ENCODE peak calls at places on chromosomes 12 and 14, in six cellular contexts. One of them, this sample, is unnamed.
A peak's percentile ranks its signal among the peaks of the same experiment; 100 is the strongest.

GRCh38 chr12:101783838-101784237 is 44.6 kb upstream of the SYCP3 start:
- DNase-seq in HL-60: no peak
- DNase-seq in GM20000: no peak
- DNase-seq in fibroblast of the aortic adventitia: no peak
- DNase-seq in choroid plexus epithelial cell: no peak
- DNase-seq in MM.1S: no peak
- DNase-seq in this sample: no peak

GRCh38 chr12:95548056-95548538 is 3.2 kb downstream of the USP44 start:
- DNase-seq in HL-60: no peak
- DNase-seq in GM20000: peak; percentile 43
- DNase-seq in fibroblast of the aortic adventitia: no peak
- DNase-seq in choroid plexus epithelial cell: no peak
- DNase-seq in MM.1S: no peak
- DNase-seq in this sample: peak; percentile 76

GRCh38 chr14:79057333-79057732 is 887.2 kb downstream of the NRXN3 start:
- DNase-seq in HL-60: no peak
- DNase-seq in GM20000: no peak
- DNase-seq in fibroblast of the aortic adventitia: no peak
- DNase-seq in choroid plexus epithelial cell: peak; percentile 20
- DNase-seq in MM.1S: no peak
- DNase-seq in this sample: no peak

GRCh38 chr12:52050116-52050770 is 999 bp upstream of the NR4A1 start:
- DNase-seq in HL-60: no peak
- DNase-seq in GM20000: no peak
- DNase-seq in fibroblast of the aortic adventitia: peak; percentile 73
- DNase-seq in choroid plexus epithelial cell: no peak
- DNase-seq in MM.1S: peak; percentile 2
- DNase-seq in this sample: peak; percentile 91

GRCh38 chr12:122085571-122085970 is 7.0 kb downstream of the MLXIP start:
- DNase-seq in HL-60: no peak
- DNase-seq in GM20000: no peak
- DNase-seq in fibroblast of the aortic adventitia: no peak
- DNase-seq in choroid plexus epithelial cell: no peak
- DNase-seq in MM.1S: no peak
- DNase-seq in this sample: no peak

GRCh38 chr12:45605624-45606023 is 123.9 kb upstream of the ARID2 start:
- DNase-seq in HL-60: no peak
- DNase-seq in GM20000: no peak
- DNase-seq in fibroblast of the aortic adventitia: no peak
- DNase-seq in choroid plexus epithelial cell: no peak
- DNase-seq in MM.1S: no peak
- DNase-seq in this sample: no peak

GRCh38 chr12:89349814-89350213 is 2.5 kb downstream of the DUSP6 start:
- DNase-seq in HL-60: peak; percentile 83
- DNase-seq in GM20000: no peak
- DNase-seq in fibroblast of the aortic adventitia: peak; percentile 73
- DNase-seq in choroid plexus epithelial cell: peak; percentile 80
- DNase-seq in MM.1S: peak; percentile 27
- DNase-seq in this sample: no peak

GRCh38 chr14:35420036-35420811 is 15.7 kb upstream of the NFKBIA start:
- DNase-seq in HL-60: no peak
- DNase-seq in GM20000: no peak
- DNase-seq in fibroblast of the aortic adventitia: peak; percentile 86
- DNase-seq in choroid plexus epithelial cell: peak; percentile 50
- DNase-seq in MM.1S: no peak
- DNase-seq in this sample: no peak

GRCh38 chr14:74414380-74414779 is 11.6 kb downstream of the SYNDIG1L start:
- DNase-seq in HL-60: no peak
- DNase-seq in GM20000: no peak
- DNase-seq in fibroblast of the aortic adventitia: no peak
- DNase-seq in choroid plexus epithelial cell: peak; percentile 22
- DNase-seq in MM.1S: no peak
- DNase-seq in this sample: no peak

GRCh38 chr12:42892702-42893101 is 303.2 kb upstream of the PRICKLE1 start:
- DNase-seq in HL-60: no peak
- DNase-seq in GM20000: no peak
- DNase-seq in fibroblast of the aortic adventitia: no peak
- DNase-seq in choroid plexus epithelial cell: no peak
- DNase-seq in MM.1S: no peak
- DNase-seq in this sample: no peak

GRCh38 chr12:108572166-108572790 is 9.9 kb downstream of the ISCU start:
- DNase-seq in HL-60: no peak
- DNase-seq in GM20000: no peak
- DNase-seq in fibroblast of the aortic adventitia: no peak
- DNase-seq in choroid plexus epithelial cell: no peak
- DNase-seq in MM.1S: peak; percentile 34
- DNase-seq in this sample: no peak

GRCh38 chr12:28650906-28651305 is 460.6 kb downstream of the CCDC91 start:
- DNase-seq in HL-60: no peak
- DNase-seq in GM20000: no peak
- DNase-seq in fibroblast of the aortic adventitia: no peak
- DNase-seq in choroid plexus epithelial cell: no peak
- DNase-seq in MM.1S: no peak
- DNase-seq in this sample: no peak

GRCh38 chr12:49920241-49920914 is 16.7 kb upstream of the FAIM2 start:
- DNase-seq in HL-60: no peak
- DNase-seq in GM20000: no peak
- DNase-seq in fibroblast of the aortic adventitia: peak; percentile 86
- DNase-seq in choroid plexus epithelial cell: peak; percentile 65
- DNase-seq in MM.1S: no peak
- DNase-seq in this sample: peak; percentile 67

GRCh38 chr12:65699251-65699650 is 125.0 kb upstream of the HMGA2 start:
- DNase-seq in HL-60: no peak
- DNase-seq in GM20000: no peak
- DNase-seq in fibroblast of the aortic adventitia: peak; percentile 76
- DNase-seq in choroid plexus epithelial cell: peak; percentile 85
- DNase-seq in MM.1S: no peak
- DNase-seq in this sample: no peak

GRCh38 chr14:71013551-71014192 is 106.4 kb downstream of the PCNX1 start:
- DNase-seq in HL-60: no peak
- DNase-seq in GM20000: no peak
- DNase-seq in fibroblast of the aortic adventitia: no peak
- DNase-seq in choroid plexus epithelial cell: peak; percentile 13
- DNase-seq in MM.1S: no peak
- DNase-seq in this sample: no peak

GRCh38 chr14:71012888-71013287 is 105.6 kb downstream of the PCNX1 start:
- DNase-seq in HL-60: no peak
- DNase-seq in GM20000: no peak
- DNase-seq in fibroblast of the aortic adventitia: no peak
- DNase-seq in choroid plexus epithelial cell: no peak
- DNase-seq in MM.1S: no peak
- DNase-seq in this sample: no peak

GRCh38 chr14:71006200-71006563 is 98.9 kb downstream of the PCNX1 start:
- DNase-seq in HL-60: no peak
- DNase-seq in GM20000: no peak
- DNase-seq in fibroblast of the aortic adventitia: no peak
- DNase-seq in choroid plexus epithelial cell: no peak
- DNase-seq in MM.1S: no peak
- DNase-seq in this sample: no peak

DNA sequence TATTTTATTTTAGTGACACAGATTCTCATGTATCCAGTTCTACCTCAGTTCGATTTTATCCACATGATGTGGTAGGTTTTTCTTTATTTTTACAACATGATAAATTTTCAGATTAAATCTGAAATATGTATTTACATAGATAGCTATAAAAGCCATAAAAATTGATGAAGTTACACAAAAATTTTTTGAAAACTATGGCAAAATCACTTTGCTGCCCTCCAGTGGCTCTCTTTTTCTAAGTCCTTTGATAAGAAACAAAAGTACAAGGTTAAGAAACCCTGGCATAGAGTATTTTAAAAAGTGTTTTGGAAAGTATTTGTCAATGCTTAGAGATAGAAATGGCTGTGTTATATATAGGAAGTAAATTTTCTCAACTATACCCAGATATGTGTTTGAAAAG is 104.2 kb downstream of the PCNX1 start:
- DNase-seq in HL-60: no peak
- DNase-seq in GM20000: no peak
- DNase-seq in fibroblast of the aortic adventitia: peak; percentile 15
- DNase-seq in choroid plexus epithelial cell: peak; percentile 45
- DNase-seq in MM.1S: no peak
- DNase-seq in this sample: no peak
- TF ChIP-seq CTCF in HL-60: no peak
- TF ChIP-seq CTCF in GM20000: no peak
- TF ChIP-seq CTCF in fibroblast of the aortic adventitia: peak; percentile 33
- TF ChIP-seq CTCF in choroid plexus epithelial cell: peak; percentile 54
- TF ChIP-seq CTCF in MM.1S: no peak
- TF ChIP-seq CTCF in this sample: no peak

GRCh38 chr14:69475194-69475818 is 9.2 kb upstream of the PLEKHD1 start:
- DNase-seq in HL-60: peak; percentile 1
- DNase-seq in GM20000: peak; percentile 49
- DNase-seq in fibroblast of the aortic adventitia: no peak
- DNase-seq in choroid plexus epithelial cell: peak; percentile 41
- DNase-seq in MM.1S: peak; percentile 36
- DNase-seq in this sample: no peak
- TF ChIP-seq CTCF in HL-60: peak; percentile 13
- TF ChIP-seq CTCF in GM20000: peak; percentile 38
- TF ChIP-seq CTCF in fibroblast of the aortic adventitia: peak; percentile 19
- TF ChIP-seq CTCF in choroid plexus epithelial cell: peak; percentile 60
- TF ChIP-seq CTCF in MM.1S: peak; percentile 39
- TF ChIP-seq CTCF in this sample: no peak

GRCh38 chr14:97177016-97177415 is 379.8 kb downstream of the VRK1 start:
- DNase-seq in HL-60: peak; percentile 15
- DNase-seq in GM20000: no peak
- DNase-seq in fibroblast of the aortic adventitia: no peak
- DNase-seq in choroid plexus epithelial cell: no peak
- DNase-seq in MM.1S: peak; percentile 36
- DNase-seq in this sample: no peak
- TF ChIP-seq CTCF in HL-60: peak; percentile 4
- TF ChIP-seq CTCF in GM20000: no peak
- TF ChIP-seq CTCF in fibroblast of the aortic adventitia: no peak
- TF ChIP-seq CTCF in choroid plexus epithelial cell: no peak
- TF ChIP-seq CTCF in MM.1S: peak; percentile 21
- TF ChIP-seq CTCF in this sample: no peak

GRCh38 chr14:61196034-61196433 is 85.1 kb downstream of the TMEM30B start:
- DNase-seq in HL-60: no peak
- DNase-seq in GM20000: no peak
- DNase-seq in fibroblast of the aortic adventitia: no peak
- DNase-seq in choroid plexus epithelial cell: no peak
- DNase-seq in MM.1S: no peak
- DNase-seq in this sample: no peak
- TF ChIP-seq CTCF in HL-60: no peak
- TF ChIP-seq CTCF in GM20000: no peak
- TF ChIP-seq CTCF in fibroblast of the aortic adventitia: no peak
- TF ChIP-seq CTCF in choroid plexus epithelial cell: peak; percentile 31
- TF ChIP-seq CTCF in MM.1S: no peak
- TF ChIP-seq CTCF in this sample: no peak

DNA sequence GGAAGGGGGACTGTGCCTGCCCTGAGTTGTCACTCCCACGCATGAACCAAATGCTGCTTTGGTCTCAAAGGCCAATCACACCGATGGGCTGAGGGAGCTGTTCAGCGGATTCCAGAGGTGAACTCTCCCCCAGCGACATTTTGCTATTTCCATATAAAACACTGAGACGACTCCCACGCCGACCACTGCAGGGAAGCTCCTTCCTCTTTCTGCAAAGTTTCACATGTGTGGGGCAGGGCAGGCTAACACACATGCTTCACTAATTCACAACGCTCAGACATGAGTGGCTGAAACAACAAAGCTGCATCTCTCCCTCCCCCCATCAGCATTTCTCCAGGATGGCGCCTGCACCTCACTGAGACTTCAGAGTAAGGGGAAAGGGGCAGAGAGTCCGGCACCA is 37.8 kb upstream of the TMEM132D start:
- DNase-seq in HL-60: no peak
- DNase-seq in GM20000: no peak
- DNase-seq in fibroblast of the aortic adventitia: no peak
- DNase-seq in choroid plexus epithelial cell: no peak
- DNase-seq in MM.1S: no peak
- DNase-seq in this sample: no peak
- TF ChIP-seq CTCF in HL-60: no peak
- TF ChIP-seq CTCF in GM20000: no peak
- TF ChIP-seq CTCF in fibroblast of the aortic adventitia: no peak
- TF ChIP-seq CTCF in choroid plexus epithelial cell: no peak
- TF ChIP-seq CTCF in MM.1S: no peak
- TF ChIP-seq CTCF in this sample: no peak